ENCODE peak calls at places on chromosomes 7 and 10, in five cellular contexts. X is GM23248, W is SJSA1, Z is cardiac fibroblast, D is H7. E is an unnamed sample.
A peak's percentile ranks its signal among the peaks of the same experiment; 100 is the strongest.

GRCh38 chr7:92177362-92177761 is 1.6 kb downstream of the LRRD1 start:
- DNase-seq in Z (peak; percentile 20), D (no peak), W (no peak), X (peak; percentile 38), E (no peak)

GRCh38 chr7:10022957-10023356 is 950.7 kb upstream of the PHF14 start:
- DNase-seq in X (peak; percentile 0), Z (no peak), W (peak; percentile 1), D (peak; percentile 3), E (peak; percentile 12)

GRCh38 chr7:17275749-17276671 is 22.4 kb upstream of the AHR start:
- DNase-seq in Z (peak; percentile 95), W (peak; percentile 94), D (no peak), X (peak; percentile 98), E (peak; percentile 89)

GRCh38 chr10:89793649-89794254 is 92.4 kb downstream of the KIF20B start:
- DNase-seq in Z (peak; percentile 85), W (peak; percentile 37), D (peak; percentile 17), X (peak; percentile 74), E (peak; percentile 35)

GRCh38 chr7:77655836-77656455 is 40.3 kb upstream of the RSBN1L start:
- DNase-seq in Z (no peak), X (no peak), W (no peak), D (no peak), E (no peak)

GRCh38 chr10:15748137-15748536 is 28.4 kb upstream of the ITGA8 start:
- DNase-seq in X (no peak), D (no peak), W (no peak), Z (no peak), E (no peak)

GRCh38 chr7:96097802-96098201 is 224.1 kb downstream of the SLC25A13 start:
- DNase-seq in Z (no peak), X (peak; percentile 48), D (no peak), W (no peak), E (no peak)

GRCh38 chr10:63862860-63863259 is 341.7 kb downstream of the REEP3 start:
- DNase-seq in W (no peak), D (no peak), Z (no peak), X (no peak), E (no peak)

GRCh38 chr7:151927011-151927410 is 29.2 kb upstream of the GALNTL5 start:
- DNase-seq in Z (no peak), D (no peak), W (no peak), X (no peak), E (no peak)

GRCh38 chr7:118214051-118214832 is 10.3 kb upstream of the ANKRD7 start:
- DNase-seq in D (no peak), X (peak; percentile 90), Z (peak; percentile 86), W (peak; percentile 49), E (peak; percentile 56)

GRCh38 chr7:121394709-121395140 is 1.4 kb downstream of the FAM3C start:
- DNase-seq in Z (peak; percentile 35), D (no peak), X (no peak), W (no peak), E (no peak)

GRCh38 chr7:25758559-25758958 is 393.4 kb upstream of the NFE2L3 start:
- DNase-seq in X (no peak), W (no peak), Z (no peak), D (no peak), E (no peak)

GRCh38 chr7:115135769-115136410 is 214.0 kb downstream of the MDFIC start:
- DNase-seq in Z (peak; percentile 39), D (no peak), W (no peak), X (no peak), E (no peak)

GRCh38 chr7:16661924-16662323 is 15.9 kb downstream of the BZW2 start:
- DNase-seq in Z (no peak), D (no peak), X (no peak), W (no peak), E (no peak)

GRCh38 chr10:76035010-76035727 is 603.7 kb downstream of the LRMDA start:
- DNase-seq in Z (no peak), D (no peak), W (no peak), X (no peak), E (no peak)

GRCh38 chr7:21767300-21767900 is 178.3 kb downstream of the CDCA7L start:
- DNase-seq in Z (peak; percentile 21), X (peak; percentile 48), D (peak; percentile 19), W (peak; percentile 41), E (peak; percentile 81)

GRCh38 chr10:95346715-95347401 is 56.1 kb upstream of the PDLIM1 start:
- DNase-seq in W (peak; percentile 53), X (peak; percentile 10), Z (peak; percentile 42), D (peak; percentile 46), E (no peak)

GRCh38 chr7:152851326-152851725 is 91.8 kb downstream of the ACTR3B start:
- DNase-seq in Z (no peak), W (no peak), D (peak; percentile 29), X (no peak), E (no peak)

GRCh38 chr7:158057446-158057845 is 530.2 kb downstream of the PTPRN2 start:
- DNase-seq in Z (no peak), X (no peak), D (no peak), W (no peak), E (no peak)

GRCh38 chr7:158689500-158689899 is 15.1 kb downstream of the NCAPG2 start:
- DNase-seq in Z (no peak), D (no peak), X (no peak), W (no peak), E (no peak)

GRCh38 chr10:72630144-72630543 is 4.3 kb upstream of the MICU1 start:
- DNase-seq in D (no peak), Z (no peak), W (no peak), X (no peak), E (no peak)

GRCh38 chr7:87000344-87000743 is 59.1 kb downstream of the ELAPOR2 start:
- DNase-seq in Z (peak; percentile 2), X (peak; percentile 55), D (no peak), W (no peak), E (no peak)

GRCh38 chr10:30434273-30435067 is 486 bp downstream of the MAP3K8 start:
- DNase-seq in X (peak; percentile 87), W (peak; percentile 64), D (peak; percentile 85), Z (peak; percentile 94), E (no peak)

GRCh38 chr10:47383254-47384147 is 592 bp downstream of the ZNF488 start:
- DNase-seq in X (no peak), D (peak; percentile 86), Z (no peak), W (no peak), E (no peak)

GRCh38 chr10:45460235-45460878 is 86.3 kb downstream of the ALOX5 start:
- DNase-seq in W (no peak), Z (no peak), D (no peak), X (no peak), E (no peak)

GRCh38 chr7:153091477-153091876 is 331.9 kb downstream of the ACTR3B start:
- DNase-seq in Z (no peak), X (no peak), D (no peak), W (no peak), E (no peak)

GRCh38 chr10:29948971-29949370 is 110.4 kb downstream of the JCAD start:
- DNase-seq in X (peak; percentile 67), W (no peak), D (no peak), Z (no peak), E (no peak)

GRCh38 chr10:95601116-95601719 is 40.0 kb upstream of the SORBS1 start:
- DNase-seq in X (peak; percentile 91), W (peak; percentile 60), D (peak; percentile 81), Z (peak; percentile 94), E (peak; percentile 48)

GRCh38 chr7:98568891-98569290 is 48.2 kb upstream of the NPTX2 start:
- DNase-seq in W (no peak), X (no peak), Z (peak; percentile 25), D (no peak), E (peak; percentile 12)

GRCh38 chr10:69820817-69821216 is 19.1 kb downstream of the COL13A1 start:
- DNase-seq in W (no peak), X (no peak), Z (no peak), D (no peak), E (no peak)

GRCh38 chr10:69818676-69819239 is 17.1 kb downstream of the COL13A1 start:
- DNase-seq in X (no peak), D (no peak), W (peak; percentile 20), Z (no peak), E (no peak)

GRCh38 chr10:69816536-69816935 is 14.8 kb downstream of the COL13A1 start:
- DNase-seq in Z (no peak), X (no peak), D (peak; percentile 26), W (no peak), E (no peak)

GRCh38 chr10:69816963-69817605 is 15.4 kb downstream of the COL13A1 start:
- DNase-seq in D (peak; percentile 37), W (no peak), X (no peak), Z (no peak), E (no peak)

GRCh38 chr10:69819713-69820506 is 18.2 kb downstream of the COL13A1 start:
- DNase-seq in X (peak; percentile 38), Z (peak; percentile 31), D (no peak), W (peak; percentile 32), E (no peak)
- H3K4me3 ChIP-seq in X (no peak overlapping the region), Z (no peak overlapping the region), D (no peak overlapping the region), W (no peak overlapping the region), E (no peak overlapping the region)

GRCh38 chr7:105210721-105211205 is 178.0 kb downstream of the SRPK2 start:
- DNase-seq in W (no peak), X (no peak), D (no peak), Z (peak; percentile 73), E (no peak)
- H3K4me3 ChIP-seq in W (no peak overlapping the region), X (no peak overlapping the region), D (no peak overlapping the region), Z (no peak overlapping the region), E (no peak overlapping the region)

GRCh38 chr7:4687956-4688355 is 5.9 kb downstream of the FOXK1 start:
- DNase-seq in X (no peak), D (no peak), Z (no peak), W (no peak), E (no peak)

GRCh38 chr7:4692055-4692454 is 10.0 kb downstream of the FOXK1 start:
- DNase-seq in Z (peak; percentile 68), X (peak; percentile 90), W (no peak), D (no peak), E (no peak)

GRCh38 chr7:4689151-4689550 is 7.1 kb downstream of the FOXK1 start:
- DNase-seq in Z (no peak), X (no peak), W (no peak), D (no peak), E (no peak)

GRCh38 chr7:4690953-4691856 is 9.1 kb downstream of the FOXK1 start:
- DNase-seq in X (peak; percentile 49), W (no peak), Z (no peak), D (no peak), E (no peak)

DNA sequence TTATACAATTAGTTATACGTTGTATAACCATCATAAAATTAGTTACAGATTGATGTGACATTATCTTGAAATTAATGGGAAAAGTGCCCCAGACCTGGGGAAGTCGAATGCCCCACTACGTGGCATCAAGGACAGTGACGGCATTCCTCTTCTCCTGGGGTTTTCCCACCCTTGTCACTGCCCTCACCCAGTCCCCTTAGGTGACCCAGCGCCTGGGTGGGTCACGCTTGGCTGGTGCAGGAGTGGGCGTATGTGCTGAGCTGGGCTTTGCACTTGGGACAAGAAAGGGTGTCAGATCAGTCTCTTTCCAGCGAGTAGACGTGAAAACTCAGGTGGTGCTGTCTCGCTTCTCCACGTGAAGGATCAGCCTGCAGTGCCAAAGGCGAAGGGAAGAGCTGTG is 7.6 kb downstream of the FOXK1 start:
- DNase-seq in D (no peak), Z (no peak), W (no peak), X (peak; percentile 36), E (no peak)
- H3K4me3 ChIP-seq in D (no peak overlapping the region), Z (no peak overlapping the region), W (no peak overlapping the region), X (peak overlapping the region; percentile 62), E (no peak overlapping the region)

DNA sequence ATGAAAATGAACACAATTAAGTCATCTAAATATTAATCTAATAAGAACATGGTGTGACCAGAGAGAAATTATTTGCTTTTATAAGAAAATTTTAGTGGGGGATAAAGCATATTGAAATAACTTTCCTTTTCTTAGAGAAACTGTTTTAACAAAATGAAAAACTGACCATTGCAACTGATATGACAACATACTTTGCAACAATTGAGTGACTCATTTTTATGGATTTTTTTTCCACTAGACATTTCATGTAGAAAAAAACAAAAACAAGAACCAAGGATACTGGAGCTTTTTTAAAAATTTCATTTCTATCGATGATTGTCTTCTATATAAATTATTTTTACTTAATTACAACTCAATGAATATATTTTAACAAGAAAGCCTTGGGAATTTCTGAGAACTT is 90.0 kb downstream of the C1GALT1 start:
- DNase-seq in D (no peak), Z (peak; percentile 13), X (peak; percentile 60), W (no peak), E (no peak)
- H3K4me3 ChIP-seq in D (no peak overlapping the region), Z (no peak overlapping the region), X (no peak overlapping the region), W (no peak overlapping the region), E (no peak overlapping the region)